ENCODE peak calls at places on chromosome X, in eight cellular contexts. T is endodermal cell; D is neural progenitor cell; O is cardiac fibroblast; K is AG10803; F is CD8-positive, alpha-beta T cell; P is tibial artery; W is cardiac muscle cell. N is an unnamed sample.

GRCh38 chrX:50973199-50973598 is 62.7 kb downstream of the BMP15 start:
- DNase-seq in D (no peak), F (no peak), K (no peak), O (no peak), P (no peak), T (no peak), W (no peak), N (no peak)

GRCh38 chrX:53435997-53436396 is 1.8 kb upstream of the HSD17B10 start:
- DNase-seq in W (peak), F (peak), P (no peak), T (peak), O (peak), D (peak), K (peak), N (peak)

GRCh38 chrX:99172958-99173357 is 1237.1 kb downstream of the PCDH19 start:
- DNase-seq in D (peak), O (no peak), F (no peak), T (peak), W (no peak), P (no peak), K (no peak), N (no peak)

GRCh38 chrX:103423955-103424640 is 47.8 kb downstream of the BEX3 start:
- DNase-seq in D (peak), O (no peak), W (peak), F (no peak), T (peak), K (no peak), P (no peak), N (no peak)

GRCh38 chrX:64204252-64204651 is 1.3 kb downstream of the AMER1 start:
- DNase-seq in F (no peak), W (no peak), O (no peak), K (peak), T (peak), D (peak), P (peak), N (no peak)

GRCh38 chrX:39367429-39367828 is 566.2 kb downstream of the MID1IP1 start:
- DNase-seq in P (no peak), F (no peak), K (no peak), T (no peak), O (no peak), D (no peak), W (no peak), N (no peak)

GRCh38 chrX:13215729-13216128 is 104.1 kb downstream of the ATXN3L start:
- DNase-seq in O (peak), W (no peak), T (no peak), P (no peak), D (no peak), F (no peak), K (no peak), N (no peak)

GRCh38 chrX:420496-421223 is 34.0 kb upstream of the PPP2R3B start:
- DNase-seq in P (no peak), W (no peak), T (no peak), F (no peak), O (no peak), K (no peak), D (no peak), N (no peak)

GRCh38 chrX:66602381-66602938 is 36.4 kb downstream of the EDA2R start:
- DNase-seq in F (no peak), O (no peak), T (peak), K (no peak), W (no peak), P (no peak), D (no peak), N (no peak)

GRCh38 chrX:31350808-31351074 is 278.9 kb upstream of the FTHL17 start:
- DNase-seq in W (no peak), D (no peak), F (no peak), T (no peak), O (no peak), K (no peak), P (no peak), N (no peak)

GRCh38 chrX:135185795-135186443 is 14.7 kb upstream of the CT55 start:
- DNase-seq in P (no peak), K (peak), D (peak), O (peak), W (peak), F (no peak), T (peak), N (peak)

GRCh38 chrX:124605518-124605917 is 259.2 kb downstream of the SH2D1A start:
- DNase-seq in D (no peak), T (no peak), O (no peak), W (no peak), K (no peak), F (no peak), P (no peak), N (no peak)

GRCh38 chrX:70166601-70167590 is 10.4 kb upstream of the DGAT2L6 start:
- DNase-seq in T (no peak), O (peak), D (no peak), P (no peak), K (peak), W (no peak), F (no peak), N (peak)

GRCh38 chrX:42131856-42132255 is 208.5 kb upstream of the CASK start:
- DNase-seq in O (peak), P (no peak), K (no peak), F (no peak), W (no peak), T (no peak), D (no peak), N (peak)

GRCh38 chrX:68833448-68833805 is 4.6 kb downstream of the EFNB1 start:
- DNase-seq in K (no peak), F (no peak), W (no peak), D (no peak), T (no peak), O (no peak), P (no peak), N (no peak)

GRCh38 chrX:100812216-100813158 is 7.7 kb upstream of the CSTF2 start:
- DNase-seq in W (no peak), T (peak), D (no peak), P (no peak), K (no peak), F (no peak), O (no peak), N (no peak)

GRCh38 chrX:52341493-52341892 is 27.3 kb upstream of the XAGE2 start:
- DNase-seq in W (no peak), O (no peak), T (no peak), F (no peak), D (no peak), P (no peak), K (no peak), N (no peak)

GRCh38 chrX:53631156-53631555 is 55.4 kb downstream of the HUWE1 start:
- DNase-seq in P (no peak), K (no peak), T (no peak), D (no peak), O (no peak), F (no peak), W (no peak), N (no peak)

DNA sequence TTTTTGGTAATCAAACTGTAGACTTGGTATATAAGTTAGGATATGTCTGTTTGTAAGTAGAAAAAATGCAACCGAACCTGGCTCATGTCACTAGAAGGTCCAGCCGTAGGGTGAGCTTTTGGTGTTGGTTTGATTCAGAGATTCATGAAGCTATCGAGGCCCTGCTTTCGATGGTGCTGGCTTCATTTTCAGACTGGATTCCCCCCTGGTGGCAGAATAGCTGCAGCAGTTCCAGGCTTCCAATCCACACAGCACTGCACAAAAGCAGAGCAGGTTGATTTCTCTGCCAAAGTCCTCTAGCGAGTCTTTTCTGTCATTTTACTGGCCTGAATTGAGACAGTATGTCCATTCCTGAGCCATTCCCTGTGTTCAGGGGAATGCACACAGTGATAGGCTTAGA is 33.1 kb downstream of the PDK3 start:
- DNase-seq in O (peak), F (peak), T (peak), W (no peak), K (peak), D (peak), P (peak), N (no peak)
- H3K4me3 ChIP-seq in O (no peak), F (no peak), T (no peak), W (no peak), K (no peak), D (no peak), P (no peak), N (no peak)

GRCh38 chrX:136397001-136397400 is 90.7 kb upstream of the BRS3 start:
- DNase-seq in T (peak), W (no peak), O (no peak), P (no peak), D (peak), F (no peak), K (no peak), N (no peak)
- TF ChIP-seq CTCF in T (peak), W (no peak), O (no peak), P (no peak), D (peak), F (no peak), K (no peak), N (no peak)

DNA sequence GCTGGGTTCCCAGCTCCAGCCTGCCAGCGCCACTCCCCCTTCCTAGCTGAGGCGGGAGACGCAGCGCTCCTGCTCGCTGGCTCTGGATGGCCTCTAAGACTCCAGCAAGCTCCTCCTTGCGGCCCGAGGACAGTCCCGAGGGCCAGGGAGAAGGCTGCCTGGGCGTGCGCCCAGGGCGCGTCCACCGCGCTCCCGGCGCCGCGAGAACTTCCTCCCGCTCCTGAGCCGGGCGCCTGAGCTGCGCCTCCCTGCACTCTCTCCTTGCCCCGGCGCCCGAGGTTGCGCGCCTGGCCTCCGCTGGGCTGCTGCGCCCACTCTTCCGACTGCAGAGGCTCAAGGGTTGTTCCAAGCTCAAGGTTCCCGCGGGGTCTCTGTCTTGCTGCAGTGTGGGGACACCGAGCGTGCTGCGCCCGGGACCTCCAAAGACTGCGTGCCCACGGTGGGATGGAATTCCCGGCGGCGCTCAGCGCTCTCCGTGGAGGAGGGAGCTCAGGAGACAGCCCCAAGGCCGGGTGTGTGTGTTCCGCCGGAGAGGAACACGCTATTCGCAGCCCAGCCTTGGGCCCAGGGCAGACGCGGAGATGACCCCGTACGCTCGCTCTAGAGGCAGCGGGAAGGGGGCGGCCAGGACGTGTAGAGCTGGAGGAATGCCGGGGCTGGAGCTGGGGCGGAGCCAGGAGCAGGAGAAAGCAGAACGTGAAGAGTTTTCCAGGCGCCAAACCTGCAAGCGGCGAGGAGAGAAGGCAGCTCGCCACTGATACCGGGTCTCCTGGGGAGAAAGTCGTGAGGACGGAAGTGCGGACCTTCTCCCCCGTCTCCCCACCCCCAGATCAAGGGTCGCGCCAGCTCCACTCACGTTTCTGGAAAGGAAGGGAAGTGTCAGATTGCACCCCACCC is at the start of gene ARHGAP6:
- DNase-seq in O (peak), D (peak), F (no peak), W (peak), K (peak), T (peak), P (peak), N (peak)
- H3K4me3 ChIP-seq in O (peak), D (peak), F (no peak), W (peak), K (peak), T (peak), P (peak), N (peak)

DNA sequence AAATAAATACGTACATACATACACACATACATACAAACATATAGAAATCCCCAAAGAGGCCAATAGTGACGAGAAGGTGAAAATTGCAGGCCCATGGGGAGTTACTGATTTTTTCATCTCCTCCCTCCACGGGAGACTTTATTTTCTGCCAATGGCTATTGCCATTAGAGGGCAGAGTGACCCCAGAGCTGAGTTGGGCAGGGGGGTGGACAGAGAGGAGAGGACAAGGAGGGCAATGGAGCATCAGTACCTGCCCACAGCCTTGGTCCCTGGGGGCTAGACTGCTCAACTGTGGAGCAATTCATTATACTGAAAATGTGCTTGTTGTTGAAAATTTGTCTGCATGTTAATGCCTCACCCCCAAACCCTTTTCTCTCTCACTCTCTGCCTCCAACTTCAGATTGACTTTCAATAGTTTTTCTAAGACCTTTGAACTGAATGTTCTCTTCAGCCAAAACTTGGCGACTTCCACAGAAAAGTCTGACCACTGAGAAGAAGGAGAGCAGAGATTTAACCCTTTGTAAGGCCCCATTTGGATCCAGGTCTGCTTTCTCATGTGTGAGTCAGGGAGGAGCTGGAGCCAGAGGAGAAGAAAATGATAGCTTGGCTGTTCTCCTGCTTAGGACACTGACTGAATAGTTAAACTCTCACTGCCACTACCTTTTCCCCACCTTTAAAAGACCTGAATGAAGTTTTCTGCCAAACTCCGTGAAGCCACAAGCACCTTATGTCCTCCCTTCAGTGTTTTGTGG is 180.7 kb downstream of the AR start:
- DNase-seq in P (no peak), K (no peak), T (no peak), W (peak), D (no peak), F (no peak), O (peak), N (peak)
- TF ChIP-seq CTCF in P (no peak), K (peak), T (no peak), W (peak), D (no peak), F (no peak), O (no peak), N (peak)

DNA sequence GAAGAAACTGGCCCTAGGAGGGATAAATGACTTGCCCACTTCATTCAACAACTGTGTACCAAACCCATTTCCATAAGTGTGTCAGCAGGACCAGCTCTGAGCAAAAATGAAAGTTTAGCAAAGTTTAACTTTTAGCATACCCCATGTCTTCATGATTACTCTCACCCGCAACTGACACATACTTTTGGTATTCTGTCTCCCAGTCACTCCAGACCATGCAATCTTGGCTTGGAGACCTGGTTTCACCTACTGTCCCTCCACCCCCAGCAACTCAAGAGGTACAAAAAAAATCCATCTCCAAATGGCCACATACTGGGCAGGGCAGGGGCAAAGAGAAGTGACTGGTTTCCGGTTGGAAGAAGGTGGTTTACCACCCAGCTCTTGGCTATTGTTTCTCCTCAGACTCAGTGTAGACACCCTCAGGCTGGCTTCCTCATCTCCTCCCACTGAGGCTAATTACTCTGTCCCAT is 79.8 kb downstream of the RLIM start:
- DNase-seq in F (no peak), D (no peak), P (no peak), K (peak), W (no peak), T (no peak), O (peak), N (peak)
- H3K4me3 ChIP-seq in F (no peak), D (no peak), P (no peak), K (no peak), W (no peak), T (no peak), O (no peak), N (no peak)

GRCh38 chrX:138777230-138777629 is 65.7 kb upstream of the FGF13 start:
- DNase-seq in F (no peak), D (peak), T (peak), P (no peak), W (no peak), K (no peak), O (no peak), N (no peak)
- TF ChIP-seq CTCF in F (no peak), D (peak), T (peak), P (no peak), W (no peak), K (peak), O (no peak), N (no peak)

GRCh38 chrX:129686422-129686948 is 31.7 kb upstream of the APLN start:
- DNase-seq in W (no peak), P (no peak), D (no peak), T (no peak), K (peak), F (no peak), O (no peak), N (peak)
- H3K4me3 ChIP-seq in W (no peak), P (no peak), D (no peak), T (no peak), K (no peak), F (no peak), O (no peak), N (no peak)

GRCh38 chrX:153375571-153375970 is 25.6 kb downstream of the PNMA6E start:
- DNase-seq in T (no peak), D (no peak), K (no peak), P (no peak), F (no peak), O (no peak), W (no peak), N (no peak)

GRCh38 chrX:153371256-153371655 is 29.9 kb downstream of the PNMA6E start:
- DNase-seq in O (no peak), T (no peak), F (no peak), K (no peak), P (no peak), W (no peak), D (no peak), N (no peak)

GRCh38 chrX:153372949-153373348 is 28.2 kb downstream of the PNMA6E start:
- DNase-seq in T (no peak), F (no peak), K (no peak), W (no peak), P (no peak), D (no peak), O (no peak), N (no peak)

GRCh38 chrX:153377727-153378126 is 23.4 kb downstream of the PNMA6E start:
- DNase-seq in D (no peak), T (no peak), O (no peak), F (no peak), P (no peak), W (no peak), K (no peak), N (no peak)

DNA sequence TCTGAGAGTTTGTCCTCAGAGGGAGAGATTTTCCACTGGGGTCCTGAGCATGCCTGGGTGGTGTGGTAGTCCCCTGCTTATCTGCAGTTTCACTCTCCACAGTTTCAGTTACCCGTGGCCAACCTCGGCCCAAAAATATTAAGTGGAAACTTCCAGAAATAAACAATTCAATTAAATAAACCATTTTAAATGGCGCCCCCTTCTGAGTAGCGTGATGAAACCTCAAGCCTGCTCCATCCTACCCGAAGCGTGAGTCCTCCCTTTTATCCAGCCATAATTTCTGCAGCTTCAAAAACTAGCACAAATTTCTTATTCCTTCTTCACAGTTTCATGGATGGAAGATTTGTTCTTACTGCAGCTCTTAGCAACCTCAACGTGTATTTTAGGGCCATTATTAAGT is 26.7 kb downstream of the PNMA6E start:
- DNase-seq in F (no peak), D (no peak), T (no peak), O (peak), P (no peak), K (no peak), W (no peak), N (peak)
- TF ChIP-seq CTCF in F (no peak), D (peak), T (peak), O (no peak), P (no peak), K (no peak), W (no peak), N (no peak)

DNA sequence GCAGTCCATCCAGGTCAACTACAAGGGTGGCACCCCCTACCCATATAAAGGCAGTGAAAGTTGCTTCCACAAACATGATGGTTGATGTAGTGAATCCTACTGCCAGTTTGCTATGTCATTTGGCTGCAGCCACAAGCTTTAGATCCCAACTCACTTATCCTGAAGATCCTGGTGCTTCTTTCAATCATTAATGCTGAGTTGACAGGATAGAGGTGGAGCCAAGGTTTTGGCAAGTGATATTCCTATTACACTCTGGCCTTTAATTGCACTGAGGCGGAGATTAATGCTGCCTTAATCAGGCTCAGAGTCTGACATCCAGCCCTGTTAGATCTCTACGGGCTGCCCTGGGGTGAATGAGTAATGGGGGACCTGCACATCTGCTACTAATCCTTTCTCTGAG is 542.4 kb upstream of the ARX start:
- DNase-seq in O (no peak), W (no peak), F (no peak), P (no peak), K (no peak), T (no peak), D (no peak), N (no peak)
- H3K4me3 ChIP-seq in O (no peak), W (no peak), F (no peak), P (no peak), K (no peak), T (no peak), D (no peak), N (no peak)

GRCh38 chrX:153507484-153508178 is 9.8 kb upstream of the ATP2B3 start:
- DNase-seq in W (peak), O (peak), T (peak), K (peak), F (peak), P (peak), D (peak), N (peak)
- TF ChIP-seq CTCF in W (peak), O (peak), T (peak), K (peak), F (peak), P (peak), D (peak), N (peak)

N was measured in foreskin fibroblast.